ENCODE peak calls at places on chromosomes 7 and 10, in five cellular contexts. D is Peyer's patch, A is upper lobe of right lung, R is tibial nerve, C is lower lobe of right lung. X is an unnamed sample. For H3K4me1, the result is how much of the 10 kb centered on the place peaks cover.

GRCh38 chr10:45044290-45044689 is 43.6 kb downstream of the ZNF22 start:
- DNase-seq in R (no peak), C (no peak), A (no peak), D (no peak), X (no peak)

GRCh38 chr10:111758593-111758992 is 425.0 kb downstream of the GPAM start:
- DNase-seq in A (no peak), C (no peak), R (no peak), D (no peak), X (no peak)

GRCh38 chr7:134943785-134944400 is 42.4 kb upstream of the AGBL3 start:
- DNase-seq in C (no peak), R (no peak), A (no peak), D (no peak), X (no peak)

GRCh38 chr10:24820616-24821015 is 96.9 kb upstream of the ARHGAP21 start:
- DNase-seq in C (no peak), R (no peak), D (no peak), A (no peak), X (no peak)

GRCh38 chr10:96670786-96671185 is 49.5 kb downstream of the PIK3AP1 start:
- DNase-seq in D (no peak), C (no peak), A (no peak), R (no peak), X (no peak)

GRCh38 chr7:76424413-76425111 is at the start of gene ZP3:
- DNase-seq in D (no peak), C (no peak), R (no peak), A (no peak), X (no peak)

GRCh38 chr10:31359979-31360378 is 41.0 kb downstream of the ZEB1 start:
- DNase-seq in D (no peak), C (no peak), R (no peak), A (no peak), X (no peak)

GRCh38 chr7:47817922-47818321 is 130.3 kb downstream of the PKD1L1 start:
- DNase-seq in D (no peak), C (no peak), A (peak), R (no peak), X (no peak)

GRCh38 chr7:36039671-36040070 is 113.4 kb upstream of the EEPD1 start:
- DNase-seq in C (no peak), R (no peak), A (no peak), D (no peak), X (no peak)

GRCh38 chr7:70833726-70834125 is 298.2 kb upstream of the GALNT17 start:
- DNase-seq in C (no peak), A (no peak), R (no peak), D (no peak), X (no peak)

GRCh38 chr7:19754521-19755116 is 18.8 kb downstream of the TMEM196 start:
- DNase-seq in C (no peak), A (no peak), R (no peak), D (no peak), X (no peak)

GRCh38 chr7:1090236-1090635 is 2.3 kb downstream of the GPER1 start:
- DNase-seq in C (no peak), R (no peak), D (no peak), A (no peak), X (no peak)

GRCh38 chr7:43612128-43612527 is 29.2 kb downstream of the STK17A start:
- DNase-seq in D (no peak), R (no peak), C (no peak), A (no peak), X (no peak)

GRCh38 chr7:54390565-54390964 is 151.6 kb upstream of the VSTM2A start:
- DNase-seq in A (no peak), R (no peak), D (no peak), C (no peak), X (no peak)

GRCh38 chr7:128781126-128781525 is 5.5 kb upstream of the OPN1SW start:
- DNase-seq in A (no peak), D (no peak), C (no peak), R (no peak), X (no peak)

GRCh38 chr10:53401536-53401935 is 629.0 kb upstream of the MBL2 start:
- DNase-seq in D (no peak), A (no peak), R (no peak), C (no peak), X (no peak)

GRCh38 chr7:73737491-73738219 is 947 bp downstream of the ABHD11 start:
- DNase-seq in D (no peak), A (no peak), R (no peak), C (peak), X (no peak)

GRCh38 chr10:3868274-3868669 is 83.3 kb upstream of the KLF6 start:
- DNase-seq in A (no peak), D (no peak), C (no peak), R (no peak), X (no peak)

GRCh38 chr7:14598978-14599377 is 303.6 kb downstream of the DGKB start:
- DNase-seq in R (no peak), C (no peak), A (no peak), D (no peak), X (no peak)

GRCh38 chr10:3366043-3366442 is 193.5 kb upstream of the PITRM1 start:
- DNase-seq in A (no peak), D (no peak), C (no peak), R (no peak), X (no peak)

GRCh38 chr7:90190995-90191394 is 20.5 kb upstream of the STEAP2 start:
- DNase-seq in C (no peak), A (no peak), R (no peak), D (no peak), X (no peak)

GRCh38 chr10:71267508-71268240 is 51.4 kb upstream of the SLC29A3 start:
- DNase-seq in R (no peak), C (no peak), A (no peak), D (no peak), X (no peak)

GRCh38 chr10:71268751-71269150 is 50.3 kb upstream of the SLC29A3 start:
- DNase-seq in D (no peak), A (no peak), R (no peak), C (no peak), X (no peak)

GRCh38 chr10:71266918-71267442 is 52.1 kb upstream of the SLC29A3 start:
- DNase-seq in R (no peak), A (no peak), C (no peak), D (no peak), X (no peak)

GRCh38 chr10:71269301-71270288 is 49.5 kb upstream of the SLC29A3 start:
- DNase-seq in D (no peak), R (no peak), C (no peak), A (no peak), X (no peak)

DNA sequence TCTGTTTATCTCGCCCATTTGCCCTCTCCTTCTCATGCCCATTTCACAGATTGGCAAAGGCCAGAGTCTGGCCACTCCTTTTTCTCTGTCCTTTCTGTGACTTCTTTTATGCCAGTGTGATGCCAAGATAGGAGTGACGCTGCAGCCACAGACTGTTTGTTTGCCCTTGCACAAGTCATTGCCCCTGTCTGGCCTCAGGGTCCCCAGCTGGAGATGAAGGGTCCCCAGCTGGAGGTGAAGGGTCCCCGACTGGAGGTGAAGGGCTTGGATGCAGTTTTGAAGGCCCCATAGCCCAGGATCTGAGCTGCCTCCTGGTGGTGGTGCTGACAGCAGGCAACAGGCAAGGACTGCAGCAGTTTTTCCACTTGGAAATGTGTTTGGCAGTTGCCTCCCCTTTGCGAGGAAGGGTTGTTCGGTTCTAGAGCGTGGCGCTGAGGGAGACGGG is 50.8 kb upstream of the SLC29A3 start:
- DNase-seq in R (no peak), C (no peak), A (no peak), D (no peak), X (no peak)
- H3K4me1 ChIP-seq in R (under half), C (under half), A (under half), D (under half), X (under half)

DNA sequence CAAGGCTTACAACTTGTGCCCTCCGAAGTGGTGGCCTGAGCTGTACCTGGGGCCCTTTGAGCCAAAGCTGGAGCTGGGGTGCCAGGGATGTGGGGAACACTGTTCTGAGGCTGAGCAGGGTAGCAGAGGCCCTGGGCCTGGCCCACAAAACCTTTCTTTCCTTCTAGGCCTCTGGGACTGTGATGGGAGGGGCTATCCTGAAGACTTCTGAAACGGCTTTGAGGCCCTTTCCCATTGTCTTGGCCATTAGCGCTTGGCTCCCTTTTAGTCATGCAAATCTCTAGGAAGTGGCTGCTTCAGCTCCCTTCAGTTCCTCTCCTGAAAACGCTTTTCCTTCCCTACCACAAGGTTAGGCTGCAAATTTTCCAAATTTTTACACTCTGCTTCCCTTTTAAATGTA is 16.8 kb upstream of the CRYGN start:
- DNase-seq in C (no peak), D (peak), A (no peak), R (no peak), X (no peak)
- H3K4me1 ChIP-seq in C (under half), D (under half), A (under half), R (under half), X (under half)

DNA sequence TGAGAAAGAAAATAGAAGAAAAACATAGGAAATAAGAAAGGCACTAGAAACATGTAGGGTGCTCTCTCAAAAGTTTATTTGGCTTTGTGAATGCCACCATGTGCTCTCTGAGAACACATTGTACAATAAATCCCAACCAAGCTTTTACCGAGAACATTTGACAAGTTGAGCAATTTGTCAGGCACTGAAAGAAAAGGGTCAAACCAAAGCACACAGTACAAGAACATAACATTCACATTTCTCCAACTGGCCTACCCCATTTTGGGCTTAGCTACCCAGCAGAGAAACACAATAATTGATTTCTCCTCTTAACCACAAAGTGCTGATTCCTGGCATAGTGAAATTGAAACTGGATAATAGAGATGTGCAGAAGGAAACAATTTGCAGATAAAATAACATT is 69.2 kb upstream of the SLC39A12 start:
- DNase-seq in R (no peak), A (no peak), D (no peak), C (no peak), X (no peak)
- H3K4me1 ChIP-seq in R (under half), A (under half), D (under half), C (under half), X (under half)

DNA sequence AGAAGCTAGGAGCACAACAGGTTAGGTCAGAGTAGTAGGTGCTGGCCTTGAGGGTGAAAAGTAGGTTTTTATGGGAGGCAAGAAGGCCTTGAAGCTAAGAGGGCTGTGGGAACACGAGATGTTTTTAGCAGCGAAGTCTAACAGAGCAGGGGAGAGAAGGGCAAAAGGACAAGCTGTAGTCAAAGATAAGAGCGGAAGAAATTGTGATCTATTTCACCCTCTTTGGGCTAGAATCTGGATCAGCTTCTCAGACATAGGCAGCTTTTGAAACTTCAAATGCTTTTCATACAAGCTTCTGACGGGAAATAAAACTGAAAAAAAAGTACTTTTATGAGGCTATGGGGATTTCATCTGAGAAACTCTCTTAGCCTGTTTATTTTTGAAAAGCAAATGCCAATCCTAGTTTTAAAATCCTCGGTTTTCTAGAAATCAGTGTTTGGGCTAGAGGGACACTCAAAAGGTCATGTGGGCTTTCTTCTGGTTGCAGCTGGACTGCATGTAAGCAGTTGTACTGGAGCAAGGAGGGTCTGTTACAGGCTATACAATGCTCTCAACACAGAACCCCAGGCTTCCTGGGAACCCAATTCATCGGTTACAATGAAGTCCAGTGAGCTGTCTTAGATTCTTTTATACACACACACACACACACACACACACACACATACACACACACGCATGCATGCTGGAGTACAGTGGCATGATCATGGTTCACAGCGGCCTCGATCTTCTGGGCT is 83.5 kb downstream of the RNF216 start:
- DNase-seq in A (no peak), C (no peak), R (no peak), D (no peak), X (no peak)
- H3K4me1 ChIP-seq in A (half or more), C (half or more), R (half or more), D (under half), X (half or more)

GRCh38 chr7:101243786-101244384 is 996 bp downstream of the FIS1 start:
- DNase-seq in R (no peak), C (no peak), D (peak), A (no peak), X (no peak)
- H3K4me1 ChIP-seq in R (under half), C (half or more), D (under half), A (under half), X (under half)

DNA sequence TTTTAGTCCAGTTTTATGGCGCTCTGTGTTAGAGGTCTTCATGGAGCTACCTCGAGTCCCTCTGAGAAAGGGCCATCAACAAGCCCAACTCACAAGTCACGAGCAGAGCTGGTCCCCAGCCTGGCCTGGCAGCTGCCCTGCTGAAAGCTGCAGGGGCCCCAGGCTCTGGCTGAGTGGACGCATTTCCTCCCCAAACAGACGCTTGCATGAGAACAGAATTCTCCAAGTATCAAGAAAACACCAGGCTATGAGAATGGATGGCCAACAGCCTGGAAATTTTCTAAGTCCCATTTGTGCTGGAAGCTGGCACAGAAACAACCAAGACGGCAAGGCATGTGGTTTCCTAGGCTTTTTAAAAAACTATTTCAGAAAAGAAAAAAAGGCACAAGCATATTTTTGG is 114.8 kb downstream of the FAM53B start:
- DNase-seq in A (no peak), C (no peak), R (no peak), D (no peak), X (no peak)
- H3K4me1 ChIP-seq in A (half or more), C (half or more), R (half or more), D (under half), X (under half)